ENCODE peak calls at places on chromosome 7, in five cellular contexts. C, Z, X, U and R are unnamed samples.

GRCh38 chr7:82163586-82163985 is 280.0 kb downstream of the CACNA2D1 start:
- DNase-seq in C (no peak), Z (no peak), X (no peak), U (no peak), R (no peak)

GRCh38 chr7:98933321-98933720 is 55.0 kb downstream of the TRRAP start:
- DNase-seq in C (no peak), Z (no peak), X (no peak), U (no peak), R (no peak)

GRCh38 chr7:48269066-48269465 is 97.8 kb downstream of the ABCA13 start:
- DNase-seq in C (no peak), Z (no peak), X (no peak), U (no peak), R (no peak)

GRCh38 chr7:101390901-101391301 is 28.2 kb downstream of the COL26A1 start:
- DNase-seq in C (peak; percentile 66), Z (peak; percentile 82), X (peak; percentile 55), U (no peak), R (no peak)

GRCh38 chr7:12440229-12440628 is 36.6 kb upstream of the VWDE start:
- DNase-seq in C (no peak), Z (no peak), X (no peak), U (no peak), R (no peak)

GRCh38 chr7:94244760-94245159 is 149.9 kb upstream of the COL1A2 start:
- DNase-seq in C (no peak), Z (no peak), X (no peak), U (no peak), R (no peak)

GRCh38 chr7:23893942-23894890 is 184.2 kb downstream of the STK31 start:
- DNase-seq in C (no peak), Z (no peak), X (no peak), U (no peak), R (no peak)

GRCh38 chr7:107610353-107610752 is 30.3 kb downstream of the BCAP29 start:
- DNase-seq in C (no peak), Z (no peak), X (no peak), U (no peak), R (no peak)

GRCh38 chr7:55100172-55100961 is 81.5 kb downstream of the EGFR start:
- DNase-seq in C (peak; percentile 97), Z (no peak), X (peak; percentile 92), U (peak; percentile 96), R (peak; percentile 87)

GRCh38 chr7:144474363-144474762 is 70.9 kb upstream of the NOBOX start:
- DNase-seq in C (no peak), Z (no peak), X (no peak), U (no peak), R (no peak)

GRCh38 chr7:115561341-115562110 is 469.0 kb downstream of the TFEC start:
- DNase-seq in C (no peak), Z (no peak), X (no peak), U (peak; percentile 16), R (no peak)

GRCh38 chr7:129450295-129450694 is 16.1 kb downstream of the STRIP2 start:
- DNase-seq in C (no peak), Z (no peak), X (no peak), U (no peak), R (no peak)
- H3K4me1 ChIP-seq in C (peaks cover 3% of the 10 kb centered on the region), Z (no peaks in the 10 kb centered on the region), X (peaks cover 10% of the 10 kb centered on the region), U (no peaks in the 10 kb centered on the region), R (no peaks in the 10 kb centered on the region)

GRCh38 chr7:135930565-135931423 is 46.4 kb downstream of the MTPN start:
- DNase-seq in C (no peak), Z (no peak), X (peak; percentile 16), U (no peak), R (no peak)
- H3K27ac ChIP-seq in C (peak overlapping the region; percentile 53), Z (no peak overlapping the region), X (peak overlapping the region; percentile 49), U (peak overlapping the region; percentile 51), R (no peak overlapping the region)

GRCh38 chr7:127766831-127767489 is 115.0 kb downstream of the SND1 start:
- DNase-seq in C (peak; percentile 24), Z (no peak), X (no peak), U (no peak), R (no peak)
- H3K4me3 ChIP-seq in C (no peak overlapping the region), Z (no peak overlapping the region), X (no peak overlapping the region), U (no peak overlapping the region), R (no peak overlapping the region)

DNA sequence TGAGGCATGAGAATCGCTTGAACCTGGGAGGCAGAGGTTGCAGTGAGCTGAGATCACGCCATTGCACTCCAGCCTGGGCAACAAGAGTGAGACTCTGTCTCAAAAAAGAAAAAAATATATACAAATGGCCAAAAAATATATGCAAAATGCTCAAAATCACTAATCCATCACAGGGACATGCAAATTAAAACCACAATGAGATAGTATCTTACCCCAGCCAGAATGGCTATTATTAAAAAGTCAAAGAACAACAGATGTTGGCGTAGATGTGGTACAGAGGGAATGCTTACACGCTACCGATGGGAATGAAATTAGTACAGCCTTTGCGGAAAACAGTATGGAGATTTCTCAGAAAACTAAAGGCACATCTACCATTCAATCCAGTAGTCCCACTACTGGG is 17.4 kb downstream of the SNX8 start:
- DNase-seq in C (no peak), Z (no peak), X (no peak), U (no peak), R (no peak)
- H3K4me1 ChIP-seq in C (peaks cover 8% of the 10 kb centered on the region), Z (no peaks in the 10 kb centered on the region), X (no peaks in the 10 kb centered on the region), U (no peaks in the 10 kb centered on the region), R (peaks cover 25% of the 10 kb centered on the region)

GRCh38 chr7:6306471-6306870 is 34.0 kb upstream of the CYTH3 start:
- DNase-seq in C (no peak), Z (no peak), X (no peak), U (no peak), R (no peak)
- H3K27ac ChIP-seq in C (no peak overlapping the region), Z (no peak overlapping the region), X (no peak overlapping the region), U (no peak overlapping the region), R (no peak overlapping the region)

GRCh38 chr7:134780166-134780853 is 876 bp downstream of the CALD1 start:
- DNase-seq in C (no peak), Z (no peak), X (no peak), U (no peak), R (no peak)

GRCh38 chr7:134781171-134781570 is 1.7 kb downstream of the CALD1 start:
- DNase-seq in C (no peak), Z (no peak), X (no peak), U (no peak), R (no peak)

GRCh38 chr7:134784251-134785049 is 5.0 kb downstream of the CALD1 start:
- DNase-seq in C (no peak), Z (no peak), X (no peak), U (peak; percentile 36), R (no peak)

GRCh38 chr7:134783294-134784069 is 4.0 kb downstream of the CALD1 start:
- DNase-seq in C (no peak), Z (no peak), X (no peak), U (no peak), R (no peak)

DNA sequence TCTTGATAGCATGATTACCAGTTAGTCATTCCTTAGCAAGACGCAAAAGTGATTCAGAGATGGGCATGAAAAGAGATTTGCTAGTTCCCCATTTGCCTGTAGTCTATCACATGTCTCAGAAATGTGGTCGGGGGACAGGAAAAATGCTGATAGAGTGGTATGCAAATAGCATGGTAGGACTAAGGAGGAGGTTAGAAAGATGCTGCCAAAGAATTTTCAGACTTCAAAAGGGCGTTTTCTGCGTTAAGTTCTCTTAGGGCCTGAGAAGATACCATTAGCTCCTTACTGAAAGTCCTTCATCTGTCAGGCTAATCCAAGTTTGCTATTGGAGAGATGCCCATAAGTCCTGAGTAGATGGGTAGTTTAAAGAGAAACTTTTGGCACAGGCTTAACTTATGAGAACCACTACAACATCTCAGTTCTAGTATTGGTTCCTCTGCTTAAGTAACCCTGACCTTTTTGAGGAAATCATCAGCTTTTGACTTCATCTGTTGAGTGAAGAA is 2.7 kb downstream of the CALD1 start:
- DNase-seq in C (no peak), Z (no peak), X (no peak), U (no peak), R (no peak)
- H3K4me3 ChIP-seq in C (peak overlapping the region; percentile 71), Z (peak overlapping the region; percentile 39), X (peak overlapping the region; percentile 68), U (peak overlapping the region; percentile 100), R (peak overlapping the region; percentile 59)

DNA sequence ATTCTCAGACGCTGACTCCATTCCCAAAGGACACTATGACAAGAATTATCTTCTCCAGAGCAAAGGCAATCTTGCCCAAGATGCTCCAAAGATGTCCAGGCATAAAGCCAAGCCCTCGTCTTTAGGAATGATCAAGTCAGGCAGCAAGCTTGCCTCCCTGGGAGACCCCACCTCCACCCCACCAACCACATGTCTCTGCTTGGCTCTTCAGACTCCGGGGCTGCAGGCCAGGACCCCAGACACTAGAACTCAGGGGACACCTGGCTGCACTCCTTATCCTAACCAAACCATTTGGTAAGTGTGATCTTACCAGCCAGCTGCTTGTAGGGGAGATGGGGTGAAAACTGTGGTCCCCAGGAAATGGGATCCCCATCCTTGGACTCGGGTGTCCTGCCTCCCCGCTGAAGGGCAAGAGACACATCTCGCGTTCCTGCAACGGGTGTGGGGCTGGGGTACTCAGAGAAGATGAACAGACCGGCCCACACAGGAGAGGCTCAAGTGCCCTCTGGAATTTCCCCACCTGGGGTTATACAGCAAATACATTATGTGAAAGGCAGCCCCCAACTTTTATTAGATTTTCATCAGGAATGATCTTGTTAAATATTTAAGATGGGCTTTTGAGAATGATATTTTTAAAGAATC is 55.7 kb downstream of the INSIG1 start:
- DNase-seq in C (no peak), Z (no peak), X (no peak), U (no peak), R (no peak)
- H3K4me1 ChIP-seq in C (no peaks in the 10 kb centered on the region), Z (no peaks in the 10 kb centered on the region), X (no peaks in the 10 kb centered on the region), U (no peaks in the 10 kb centered on the region), R (no peaks in the 10 kb centered on the region)

GRCh38 chr7:128446306-128446705 is 9.4 kb upstream of the HILPDA start:
- DNase-seq in C (no peak), Z (no peak), X (peak; percentile 20), U (no peak), R (no peak)

GRCh38 chr7:128442346-128442745 is 13.3 kb upstream of the HILPDA start:
- DNase-seq in C (no peak), Z (no peak), X (no peak), U (no peak), R (no peak)

GRCh38 chr7:128447944-128448556 is 7.6 kb upstream of the HILPDA start:
- DNase-seq in C (no peak), Z (no peak), X (no peak), U (no peak), R (no peak)

GRCh38 chr7:128443817-128444216 is 11.9 kb upstream of the HILPDA start:
- DNase-seq in C (no peak), Z (no peak), X (no peak), U (no peak), R (no peak)

GRCh38 chr7:128444242-128444641 is 11.4 kb upstream of the HILPDA start:
- DNase-seq in C (no peak), Z (no peak), X (no peak), U (no peak), R (no peak)
- H3K27ac ChIP-seq in C (no peak overlapping the region), Z (no peak overlapping the region), X (no peak overlapping the region), U (no peak overlapping the region), R (no peak overlapping the region)

GRCh38 chr7:50660830-50661175 is 95.6 kb upstream of the DDC start:
- DNase-seq in C (no peak), Z (no peak), X (no peak), U (peak; percentile 28), R (no peak)

GRCh38 chr7:50660040-50660829 is 95.0 kb upstream of the DDC start:
- DNase-seq in C (no peak), Z (no peak), X (no peak), U (peak; percentile 74), R (peak; percentile 80)

GRCh38 chr7:50658696-50659095 is 93.5 kb upstream of the DDC start:
- DNase-seq in C (no peak), Z (peak; percentile 77), X (no peak), U (peak; percentile 39), R (no peak)

GRCh38 chr7:50657912-50658311 is 92.7 kb upstream of the DDC start:
- DNase-seq in C (no peak), Z (no peak), X (no peak), U (peak; percentile 34), R (no peak)

GRCh38 chr7:50659329-50659965 is 94.2 kb upstream of the DDC start:
- DNase-seq in C (no peak), Z (no peak), X (no peak), U (no peak), R (no peak)
- H3K4me3 ChIP-seq in C (no peak overlapping the region), Z (no peak overlapping the region), X (no peak overlapping the region), U (no peak overlapping the region), R (no peak overlapping the region)